ENCODE peak calls at places on chromosomes 1 and 21, in five cellular contexts. U, T, J, Q and K are unnamed samples. For H3K4me1 and H3K36me3, the result is how much of the 10 kb centered on the place peaks cover.

GRCh38 chr1:18922319-18922726 is 20.0 kb upstream of the ALDH4A1 start:
- DNase-seq in U (no peak), T (peak), J (peak), Q (peak), K (peak)

GRCh38 chr1:35178874-35179380 is 14.0 kb downstream of the SFPQ start:
- DNase-seq in U (no peak), T (no peak), J (no peak), Q (no peak), K (no peak)

GRCh38 chr1:39646232-39647081 is 7.0 kb upstream of the HEYL start:
- DNase-seq in U (no peak), T (peak), J (peak), Q (peak), K (no peak)

GRCh38 chr1:170729608-170730378 is 65.9 kb downstream of the PRRX1 start:
- DNase-seq in U (no peak), T (peak), J (peak), Q (peak), K (peak)

GRCh38 chr1:219587401-219587800 is 25.5 kb downstream of the ZC3H11B start:
- DNase-seq in U (no peak), T (no peak), J (no peak), Q (no peak), K (no peak)

GRCh38 chr1:92095868-92096267 is 15.7 kb downstream of the BTBD8 start:
- DNase-seq in U (no peak), T (no peak), J (no peak), Q (no peak), K (no peak)

GRCh38 chr1:27600500-27601175 is 3.3 kb downstream of the AHDC1 start:
- DNase-seq in U (no peak), T (no peak), J (no peak), Q (no peak), K (no peak)

GRCh38 chr21:14215971-14216621 is at the start of gene RBM11:
- DNase-seq in U (no peak), T (peak), J (peak), Q (peak), K (no peak)

GRCh38 chr1:89276690-89277089 is 4.0 kb upstream of the GBP5 start:
- DNase-seq in U (no peak), T (no peak), J (no peak), Q (no peak), K (no peak)

DNA sequence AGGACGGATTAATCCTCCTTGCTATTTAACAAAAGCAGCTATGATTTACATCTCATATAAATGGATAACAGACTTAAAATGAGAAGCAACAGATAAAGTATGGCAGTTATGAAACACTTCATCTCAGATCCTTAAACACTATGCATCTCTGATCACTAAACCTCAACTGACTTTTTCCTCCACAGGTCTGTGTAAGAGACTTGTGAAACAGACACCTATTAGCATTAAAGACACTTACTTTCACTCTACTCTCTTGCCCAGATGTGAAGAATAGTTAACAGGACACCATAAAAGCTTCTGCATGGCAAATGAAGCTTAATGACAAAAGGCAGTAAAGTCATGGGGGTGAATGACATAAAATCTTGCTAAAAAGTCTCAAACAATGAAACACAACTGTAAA is 6.2 kb downstream of the LIN9 start:
- DNase-seq in U (no peak), T (no peak), J (no peak), Q (no peak), K (no peak)
- H3K4me1 ChIP-seq in U (under half), T (under half), J (under half), Q (under half), K (under half)

DNA sequence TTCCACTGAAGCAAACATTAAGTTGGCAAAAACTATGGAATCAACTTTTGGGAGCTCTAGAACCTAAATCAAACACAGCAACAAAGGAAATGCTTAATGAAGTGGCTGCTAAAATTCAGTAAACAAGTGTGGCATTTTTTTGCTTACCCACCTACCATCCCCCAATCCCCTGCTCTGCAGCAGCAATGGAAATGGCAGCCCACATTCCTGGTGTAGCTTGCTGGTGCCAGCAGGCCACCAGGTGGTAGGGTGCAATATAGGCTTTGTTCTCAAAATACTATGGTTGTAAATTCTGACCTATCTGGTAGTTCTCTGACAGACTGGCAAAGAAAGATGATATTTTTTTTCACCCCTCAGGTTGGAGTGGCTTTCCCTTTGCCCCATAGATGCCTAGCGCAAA is 42.8 kb downstream of the SHCBP1L start:
- DNase-seq in U (peak), T (no peak), J (no peak), Q (no peak), K (no peak)
- TF ChIP-seq CTCF in U (peak), T (no peak), J (no peak), Q (no peak), K (no peak)

DNA sequence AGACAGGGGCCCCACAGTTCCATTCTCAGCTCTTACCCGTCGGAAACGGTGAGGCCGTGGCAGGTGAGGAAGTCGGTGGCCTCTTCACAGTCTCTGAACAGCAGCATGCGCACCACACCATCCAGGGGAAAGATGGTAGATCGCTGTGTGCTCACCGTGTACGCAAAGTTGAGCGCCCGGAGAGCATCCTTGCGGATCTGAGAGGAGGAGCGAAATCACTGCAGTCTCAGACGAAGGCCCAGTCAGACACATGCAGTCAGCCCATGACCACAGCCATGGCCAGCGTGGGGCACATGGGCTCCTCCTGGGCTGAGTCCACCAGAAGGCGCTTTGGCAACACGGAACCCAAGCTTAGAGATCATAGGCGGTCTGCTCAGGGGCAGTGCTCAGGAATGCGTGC is 18.5 kb downstream of the MCM3AP start:
- DNase-seq in U (no peak), T (no peak), J (no peak), Q (no peak), K (no peak)
- H3K36me3 ChIP-seq in U (under half), T (half or more), J (half or more), Q (half or more), K (half or more)

DNA sequence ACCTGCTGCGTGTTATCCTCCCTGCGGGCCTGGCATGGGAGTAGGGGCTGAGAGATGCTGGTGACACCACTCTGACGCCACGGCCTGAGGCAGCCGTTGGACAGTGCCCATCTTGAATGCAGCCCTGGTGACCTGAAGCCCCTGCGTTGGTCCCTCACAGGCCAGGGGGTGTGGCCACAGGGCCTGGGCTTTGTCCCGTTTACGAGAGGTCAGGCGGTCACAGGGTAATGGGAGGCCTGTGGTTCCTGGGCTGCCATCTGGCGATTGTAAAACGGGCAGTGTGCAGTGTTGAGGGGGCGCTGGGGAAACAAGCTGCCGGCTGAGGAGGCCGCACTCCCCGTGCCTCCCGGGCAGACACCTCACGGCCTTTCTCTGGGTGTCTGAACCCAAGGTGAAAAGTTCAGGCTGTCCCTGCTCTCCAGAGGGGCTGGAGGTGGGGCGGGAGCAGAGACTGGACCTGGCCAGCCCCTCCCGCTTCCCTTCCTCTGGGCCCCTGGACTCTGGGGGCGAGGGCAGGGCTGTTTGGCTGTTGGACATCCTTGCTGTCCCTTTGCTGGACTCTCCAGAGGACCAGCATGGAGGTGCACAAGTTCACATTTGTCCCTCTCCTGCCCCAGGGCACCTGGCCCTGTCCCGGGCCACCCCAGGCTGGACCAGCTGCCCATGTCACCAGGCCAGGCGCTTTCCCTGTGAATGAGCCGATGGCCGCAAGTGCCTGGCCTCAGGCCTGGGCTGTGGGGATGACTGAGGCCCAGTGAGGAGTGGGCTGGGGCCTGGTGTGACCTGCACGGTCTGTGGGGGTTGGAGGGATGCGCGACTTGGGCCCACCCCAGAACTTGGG is 42.4 kb downstream of the SKI start:
- DNase-seq in U (no peak), T (no peak), J (no peak), Q (peak), K (no peak)
- H3K4me1 ChIP-seq in U (under half), T (under half), J (half or more), Q (half or more), K (half or more)